ENCODE peak calls at places on chromosomes 7 and 10, in nine cellular contexts. R is A549, I is fibroblast of lung, V is cardiac fibroblast, Y is transverse colon, F is fibroblast of pulmonary artery, P is lower lobe of right lung, A is GM20000, X is tibial nerve. E is an unnamed sample.

GRCh38 chr10:129962558-129963075 is 1.5 kb downstream of the EBF3 start:
- DNase-seq in R (no peak), I (no peak), V (no peak), Y (no peak), F (no peak), P (no peak), A (no peak), X (no peak), E (no peak)

GRCh38 chr7:139620676-139621344 is 97.3 kb downstream of the CLEC2L start:
- DNase-seq in R (peak; percentile 65), I (peak; percentile 16), V (peak; percentile 45), Y (peak; percentile 49), F (peak; percentile 34), P (no peak), A (peak; percentile 52), X (no peak), E (peak; percentile 51)

GRCh38 chr10:50850576-50851340 is 34.7 kb downstream of the A1CF start:
- DNase-seq in R (no peak), I (peak; percentile 8), V (no peak), Y (no peak), F (peak; percentile 4), P (no peak), A (no peak), X (no peak), E (no peak)

GRCh38 chr7:130275826-130276291 is 9.2 kb downstream of the CPA2 start:
- DNase-seq in R (no peak), I (no peak), V (no peak), Y (no peak), F (no peak), P (no peak), A (no peak), X (no peak), E (no peak)

GRCh38 chr7:30910369-30911073 is 1.1 kb upstream of the AQP1 start:
- DNase-seq in R (no peak), I (no peak), V (no peak), Y (no peak), F (no peak), P (no peak), A (no peak), X (no peak), E (no peak)

GRCh38 chr10:87059401-87059800 is 35.2 kb downstream of the GLUD1 start:
- DNase-seq in R (no peak), I (no peak), V (no peak), Y (no peak), F (no peak), P (no peak), A (no peak), X (no peak), E (no peak)

GRCh38 chr10:29950391-29950790 is 109.0 kb downstream of the JCAD start:
- DNase-seq in R (no peak), I (peak; percentile 37), V (no peak), Y (no peak), F (no peak), P (no peak), A (no peak), X (no peak), E (no peak)

GRCh38 chr7:135644154-135644553 is 18.2 kb upstream of the STMP1 start:
- DNase-seq in R (no peak), I (peak; percentile 34), V (no peak), Y (no peak), F (peak; percentile 22), P (no peak), A (no peak), X (no peak), E (no peak)

GRCh38 chr10:71911296-71911954 is 52.8 kb upstream of the CHST3 start:
- DNase-seq in R (no peak), I (peak; percentile 39), V (peak; percentile 45), Y (no peak), F (peak; percentile 75), P (no peak), A (no peak), X (no peak), E (no peak)

GRCh38 chr10:71908998-71909397 is 55.2 kb upstream of the CHST3 start:
- DNase-seq in R (no peak), I (no peak), V (no peak), Y (no peak), F (no peak), P (no peak), A (no peak), X (no peak), E (no peak)

GRCh38 chr10:71909399-71910083 is 54.7 kb upstream of the CHST3 start:
- DNase-seq in R (no peak), I (no peak), V (no peak), Y (no peak), F (no peak), P (no peak), A (no peak), X (no peak), E (no peak)

GRCh38 chr10:71916827-71917226 is 47.4 kb upstream of the CHST3 start:
- DNase-seq in R (no peak), I (peak; percentile 13), V (no peak), Y (no peak), F (no peak), P (no peak), A (no peak), X (no peak), E (no peak)

GRCh38 chr10:71912431-71912830 is 51.8 kb upstream of the CHST3 start:
- DNase-seq in R (no peak), I (no peak), V (peak; percentile 23), Y (no peak), F (no peak), P (no peak), A (no peak), X (no peak), E (no peak)
- TF ChIP-seq CTCF in R (no peak), I (no peak), V (peak; percentile 26), Y (no peak), F (peak; percentile 8), P (no peak), A (no peak), X (no peak), E (no peak)

GRCh38 chr7:118352854-118353453 is 128.4 kb downstream of the ANKRD7 start:
- DNase-seq in R (no peak), I (peak; percentile 31), V (peak; percentile 16), Y (no peak), F (peak; percentile 7), P (no peak), A (no peak), X (no peak), E (no peak)
- TF ChIP-seq CTCF in R (peak; percentile 49), I (no peak), V (no peak), Y (peak; percentile 23), F (no peak), P (no peak), A (no peak), X (no peak), E (no peak)

GRCh38 chr7:45081670-45081974 is 7.1 kb downstream of the NACAD start:
- DNase-seq in R (no peak), I (no peak), V (no peak), Y (no peak), F (no peak), P (no peak), A (no peak), X (no peak), E (no peak)

GRCh38 chr7:45080958-45081669 is 7.7 kb downstream of the NACAD start:
- DNase-seq in R (no peak), I (no peak), V (no peak), Y (no peak), F (no peak), P (no peak), A (no peak), X (no peak), E (peak; percentile 26)

GRCh38 chr7:45084336-45084735 is 4.4 kb downstream of the NACAD start:
- DNase-seq in R (no peak), I (no peak), V (no peak), Y (no peak), F (no peak), P (no peak), A (no peak), X (no peak), E (no peak)

GRCh38 chr7:45082031-45082830 is 6.5 kb downstream of the NACAD start:
- DNase-seq in R (no peak), I (peak; percentile 24), V (peak; percentile 29), Y (no peak), F (peak; percentile 29), P (no peak), A (no peak), X (no peak), E (peak; percentile 23)

GRCh38 chr7:45082831-45083331 is 5.9 kb downstream of the NACAD start:
- DNase-seq in R (no peak), I (no peak), V (no peak), Y (no peak), F (no peak), P (no peak), A (no peak), X (no peak), E (peak; percentile 22)
- TF ChIP-seq CTCF in R (no peak), I (no peak), V (no peak), Y (no peak), F (no peak), P (no peak), A (no peak), X (no peak), E (no peak)

GRCh38 chr10:47118326-47118725 is 181.7 kb upstream of the GDF10 start:
- DNase-seq in R (no peak), I (no peak), V (no peak), Y (no peak), F (no peak), P (no peak), A (no peak), X (no peak), E (no peak)
- TF ChIP-seq CTCF in R (no peak), I (no peak), V (no peak), Y (no peak), F (no peak), P (no peak), A (no peak), X (no peak), E (no peak)

DNA sequence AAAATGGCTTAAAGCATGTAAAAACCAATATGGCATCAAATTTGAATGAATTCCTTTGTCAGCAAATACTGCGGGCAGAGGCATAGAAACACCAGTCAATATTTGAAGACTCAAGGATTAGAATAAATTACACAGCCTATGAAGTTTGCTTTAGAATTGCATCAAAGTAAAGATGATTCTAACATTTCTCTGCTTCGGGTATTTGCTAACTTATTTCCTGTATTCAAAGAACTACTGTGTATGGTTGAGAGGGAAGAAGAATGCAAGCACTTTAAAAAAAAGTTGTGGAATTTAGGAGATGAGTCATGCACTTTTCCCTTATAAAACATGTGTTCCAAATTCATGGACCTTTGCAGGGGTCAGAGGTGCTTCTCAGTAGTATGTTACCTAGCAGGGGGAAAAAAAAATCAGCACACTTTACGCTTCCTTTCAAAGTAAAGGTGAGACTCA is 90.1 kb downstream of the PIP4K2A start:
- DNase-seq in R (no peak), I (peak; percentile 77), V (peak; percentile 82), Y (no peak), F (peak; percentile 84), P (no peak), A (no peak), X (no peak), E (no peak)
- TF ChIP-seq CTCF in R (no peak), I (no peak), V (no peak), Y (no peak), F (no peak), P (no peak), A (no peak), X (no peak), E (no peak)

GRCh38 chr7:3300651-3301471 is at the start of gene SDK1:
- DNase-seq in R (peak; percentile 59), I (peak; percentile 93), V (peak; percentile 86), Y (peak; percentile 92), F (peak; percentile 91), P (peak; percentile 93), A (peak; percentile 93), X (peak; percentile 87), E (peak; percentile 91)
- TF ChIP-seq CTCF in R (peak; percentile 95), I (peak; percentile 38), V (peak; percentile 24), Y (peak; percentile 87), F (peak; percentile 31), P (peak; percentile 82), A (peak; percentile 99), X (peak; percentile 98), E (peak; percentile 84)

E was measured in GM13976.